ENCODE peak calls at places on chromosomes 11 and 22, in five cellular contexts. T is K562, O is breast epithelium, E is H1, G is stomach. Y is an unnamed sample.

GRCh38 chr11:119115484-119116234 is 5.7 kb upstream of the HINFP start:
- DNase-seq in T (no peak), O (no peak), E (no peak), G (no peak), Y (no peak)

GRCh38 chr22:43889366-43890253 is 2.2 kb downstream of the PNPLA5 start:
- DNase-seq in O (no peak), G (no peak), T (no peak), E (no peak), Y (no peak)

GRCh38 chr22:43516996-43517635 is 105.3 kb downstream of the MPPED1 start:
- DNase-seq in G (no peak), E (no peak), O (no peak), T (no peak), Y (no peak)

GRCh38 chr11:66119348-66120133 is 49.5 kb downstream of the PACS1 start:
- DNase-seq in T (no peak), E (no peak), O (no peak), G (no peak), Y (peak; percentile 48)

GRCh38 chr11:77039491-77040400 is 5.5 kb downstream of the B3GNT6 start:
- DNase-seq in T (no peak), O (no peak), G (no peak), E (no peak), Y (no peak)

GRCh38 chr11:2526808-2527381 is 82.1 kb downstream of the KCNQ1 start:
- DNase-seq in E (no peak), G (peak; percentile 87), O (no peak), T (peak; percentile 36), Y (no peak)

GRCh38 chr11:121067453-121067852 is 33.6 kb upstream of the TECTA start:
- DNase-seq in T (no peak), E (no peak), G (no peak), O (no peak), Y (no peak)

GRCh38 chr11:118621071-118621815 is 13.8 kb downstream of the PHLDB1 start:
- DNase-seq in T (peak; percentile 91), E (no peak), G (peak; percentile 85), O (peak; percentile 90), Y (no peak)

GRCh38 chr22:47618180-47618579 is 855.7 kb downstream of the TBC1D22A start:
- DNase-seq in O (no peak), E (no peak), G (peak; percentile 21), T (no peak), Y (no peak)

GRCh38 chr11:125300791-125301218 is 136.3 kb downstream of the PKNOX2 start:
- DNase-seq in E (no peak), O (no peak), G (no peak), T (no peak), Y (no peak)

GRCh38 chr11:100719809-100720221 is 32.7 kb downstream of the ARHGAP42 start:
- DNase-seq in G (peak; percentile 66), E (no peak), T (no peak), O (no peak), Y (no peak)

GRCh38 chr11:111059726-111060125 is 185.8 kb upstream of the POU2AF2 start:
- DNase-seq in E (no peak), G (no peak), O (no peak), T (no peak), Y (no peak)

GRCh38 chr11:12950681-12951080 is 58.4 kb upstream of the RASSF10 start:
- DNase-seq in T (no peak), E (no peak), G (no peak), O (no peak), Y (no peak)

GRCh38 chr11:129384415-129384814 is 8.8 kb downstream of the BARX2 start:
- DNase-seq in E (no peak), T (no peak), G (no peak), O (no peak), Y (no peak)
- TF ChIP-seq POLR2AphosphoS5 in E (no peak), T (no peak), G (no peak), O (no peak), Y (no peak)

DNA sequence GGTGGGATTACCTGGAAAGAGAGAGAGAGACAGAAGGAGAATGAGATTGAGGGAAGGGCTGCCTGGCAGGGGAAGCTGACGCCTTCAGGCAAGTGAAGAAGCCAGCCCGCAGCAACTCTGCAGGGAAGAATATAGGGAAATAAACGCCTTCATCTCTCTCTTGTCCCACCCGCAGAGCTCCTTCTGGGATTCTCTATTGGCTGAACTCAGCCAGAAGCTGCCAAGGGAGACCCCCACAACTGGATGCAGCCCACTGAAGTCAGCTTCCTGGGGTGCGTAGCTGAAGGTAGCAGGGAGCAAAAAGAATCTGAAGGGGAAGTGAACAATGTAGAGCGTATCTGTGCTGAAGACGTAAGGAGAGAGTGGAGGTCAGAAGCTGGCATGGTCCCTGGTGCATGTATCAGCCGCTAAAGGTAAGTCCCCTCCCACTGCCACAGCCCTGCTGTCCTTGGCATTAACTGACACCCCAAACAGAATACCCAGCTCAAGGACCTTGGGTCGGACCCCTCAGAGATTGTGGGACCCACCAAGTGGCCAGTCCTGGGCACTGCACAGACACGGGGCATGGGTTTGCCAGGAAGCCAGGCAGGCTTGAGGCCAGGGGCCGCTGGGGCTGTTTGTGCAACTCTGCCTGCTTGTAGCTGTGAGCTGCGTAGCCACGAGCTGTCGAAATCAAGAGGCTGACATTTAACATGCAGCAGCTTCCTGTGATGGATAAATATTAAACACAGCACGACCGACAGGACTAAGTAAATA is 469.9 kb downstream of the MN1 start:
- DNase-seq in E (no peak), G (peak; percentile 34), T (no peak), O (no peak), Y (no peak)
- H3K4me1 ChIP-seq in E (peaks cover 2% of the 10 kb centered on the region), G (peaks cover 14% of the 10 kb centered on the region), T (no peaks in the 10 kb centered on the region), O (no peaks in the 10 kb centered on the region), Y (no peaks in the 10 kb centered on the region)

GRCh38 chr11:21933095-21933494 is 259.8 kb upstream of the ANO5 start:
- DNase-seq in E (no peak), G (no peak), T (no peak), O (no peak), Y (no peak)
- TF ChIP-seq CTCF in E (peak; percentile 40), G (no peak), T (no peak), O (no peak), Y (peak; percentile 36)

GRCh38 chr11:7467652-7468051 is 17.7 kb upstream of the OLFML1 start:
- DNase-seq in E (no peak), G (no peak), O (no peak), T (no peak), Y (no peak)

GRCh38 chr11:7457211-7457610 is 28.1 kb upstream of the OLFML1 start:
- DNase-seq in T (no peak), E (no peak), O (no peak), G (no peak), Y (no peak)

DNA sequence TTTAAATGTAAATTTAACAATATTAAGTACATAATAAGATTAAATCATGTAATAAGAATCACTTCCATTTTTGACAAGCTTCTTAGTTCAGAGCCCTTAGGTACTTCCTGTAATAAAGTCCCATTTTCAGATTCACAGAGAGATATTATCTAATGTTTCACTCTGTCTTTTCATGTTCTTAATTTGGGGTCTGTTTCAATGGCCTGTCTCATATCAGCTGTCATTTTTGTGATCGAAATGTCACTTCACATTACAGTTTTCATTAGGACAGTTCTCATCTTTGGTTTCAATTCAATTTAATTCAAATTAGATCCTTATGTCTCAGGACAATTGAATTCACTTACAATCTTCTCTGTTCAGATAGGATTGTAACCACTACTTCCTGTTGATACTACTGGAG is 22.6 kb upstream of the OLFML1 start:
- DNase-seq in E (no peak), T (no peak), G (no peak), O (no peak), Y (no peak)
- TF ChIP-seq POLR2AphosphoS5 in E (no peak), T (no peak), G (no peak), O (no peak), Y (no peak)

GRCh38 chr11:8794126-8794525 is 111.5 kb downstream of the RPL27A start:
- DNase-seq in O (no peak), T (no peak), G (no peak), E (no peak), Y (no peak)

GRCh38 chr11:8793114-8793777 is 110.7 kb downstream of the RPL27A start:
- DNase-seq in T (no peak), E (no peak), O (no peak), G (no peak), Y (no peak)

GRCh38 chr11:8794677-8795103 is 112.1 kb downstream of the RPL27A start:
- DNase-seq in E (no peak), T (no peak), O (no peak), G (peak; percentile 83), Y (no peak)

GRCh38 chr11:8790964-8791363 is 108.4 kb downstream of the RPL27A start:
- DNase-seq in T (no peak), G (no peak), O (no peak), E (no peak), Y (no peak)

DNA sequence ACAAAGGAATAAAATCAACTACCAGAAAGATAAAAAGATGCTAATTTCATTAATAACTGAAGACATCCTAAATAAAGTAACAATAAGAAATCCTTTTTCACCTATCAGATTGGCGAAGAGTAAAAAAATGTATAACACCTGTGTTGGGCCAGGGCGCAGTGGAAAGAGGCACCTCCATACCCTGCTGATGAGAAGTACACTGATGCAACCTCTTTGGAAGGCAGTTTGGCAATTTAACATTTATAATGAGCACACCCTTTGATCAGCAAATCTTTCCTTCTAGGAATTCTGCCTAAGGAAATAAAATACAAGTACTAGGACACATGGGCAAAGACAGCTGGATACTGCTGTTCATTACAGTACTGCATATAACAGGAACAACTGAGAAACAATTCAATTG is 110.0 kb downstream of the RPL27A start:
- DNase-seq in T (no peak), G (no peak), O (no peak), E (no peak), Y (no peak)
- H3K4me1 ChIP-seq in T (no peaks in the 10 kb centered on the region), G (peaks cover 96% of the 10 kb centered on the region), O (no peaks in the 10 kb centered on the region), E (peaks cover 4% of the 10 kb centered on the region), Y (no peaks in the 10 kb centered on the region)

DNA sequence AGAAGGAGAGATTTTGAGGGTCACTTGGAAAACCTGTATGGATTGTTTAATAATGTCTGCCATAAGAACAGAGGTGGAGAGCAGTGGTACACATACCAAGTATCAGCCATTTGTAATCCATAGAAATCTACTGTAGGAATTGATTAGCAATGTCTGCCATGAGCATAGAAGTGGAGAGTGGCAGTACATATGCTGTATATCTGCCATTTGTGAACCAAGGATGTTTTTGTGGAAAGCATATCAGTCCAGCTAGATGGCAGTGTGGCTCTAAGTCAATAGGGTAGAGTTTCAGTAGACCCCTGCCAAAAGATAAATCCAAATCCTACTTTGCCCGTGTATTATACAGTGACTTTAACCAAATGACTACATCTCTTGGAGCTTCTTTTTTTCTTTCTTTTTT is 82.9 kb upstream of the SEZ6L start:
- DNase-seq in G (no peak), T (no peak), E (no peak), O (no peak), Y (no peak)
- TF ChIP-seq CTCF in G (no peak), T (no peak), E (peak; percentile 24), O (no peak), Y (no peak)

GRCh38 chr11:123616505-123617198 is 37.8 kb downstream of the SCN3B start:
- DNase-seq in T (no peak), G (no peak), O (peak; percentile 18), E (no peak), Y (no peak)
- TF ChIP-seq POLR2AphosphoS5 in T (no peak), G (peak; percentile 78), O (no peak), E (no peak), Y (no peak)

DNA sequence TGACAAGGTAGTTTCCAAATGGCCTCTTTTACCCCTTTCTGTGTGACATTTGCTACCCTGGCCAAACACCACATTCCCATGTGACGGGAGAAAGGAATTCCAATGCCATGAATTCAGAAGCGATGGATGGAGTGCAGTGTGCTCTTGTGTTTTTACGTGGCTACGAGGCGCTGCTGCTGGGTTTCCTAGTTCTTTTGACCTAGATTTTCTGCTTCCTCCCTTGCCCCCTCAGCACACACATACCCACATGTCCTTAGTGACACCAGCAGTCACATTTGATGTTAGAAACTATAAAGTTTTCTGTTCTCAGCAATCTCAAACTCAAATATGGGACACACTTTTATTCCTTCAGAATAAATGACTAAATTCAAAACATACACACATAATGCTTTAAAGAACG is 7.8 kb upstream of the TMA7B start:
- DNase-seq in T (no peak), G (no peak), E (no peak), O (no peak), Y (no peak)
- H3K4me1 ChIP-seq in T (peaks cover 9% of the 10 kb centered on the region), G (peaks cover 11% of the 10 kb centered on the region), E (no peaks in the 10 kb centered on the region), O (peaks cover 13% of the 10 kb centered on the region), Y (no peaks in the 10 kb centered on the region)

Y was measured in Panc1.